ENCODE peak calls at places on chromosomes 5 and 9, in four cellular contexts. Y is GM03348, U is NCI-H460, P is NCI-H774. X is an unnamed sample.

GRCh38 chr5:4883388-4883787 is 256.7 kb upstream of the ADAMTS16 start:
- DNase-seq in Y (no peak), U (no peak), P (no peak), X (no peak)

GRCh38 chr5:172637122-172637580 is 3.9 kb upstream of the NEURL1B start:
- DNase-seq in Y (no peak), U (peak), P (peak), X (no peak)

GRCh38 chr5:125743939-125744338 is 679.3 kb upstream of the GRAMD2B start:
- DNase-seq in Y (no peak), U (no peak), P (no peak), X (no peak)

GRCh38 chr5:138468133-138468965 is 3.1 kb downstream of the EGR1 start:
- DNase-seq in Y (no peak), U (no peak), P (no peak), X (no peak)

GRCh38 chr5:151692312-151692711 is 5.6 kb upstream of the SPARC start:
- DNase-seq in Y (no peak), U (no peak), P (no peak), X (no peak)

GRCh38 chr9:36492849-36493248 is 79.8 kb upstream of the MELK start:
- DNase-seq in Y (no peak), U (no peak), P (no peak), X (no peak)

GRCh38 chr5:142611154-142611553 is 74.7 kb downstream of the FGF1 start:
- DNase-seq in Y (peak), U (peak), P (peak), X (peak)

GRCh38 chr5:136084698-136085097 is 47.9 kb upstream of the SMAD5 start:
- DNase-seq in Y (no peak), U (no peak), P (no peak), X (no peak)

GRCh38 chr5:77774981-77775772 is 962 bp downstream of the TBCA start:
- DNase-seq in Y (no peak), U (peak), P (no peak), X (no peak)

GRCh38 chr9:650362-650761 is 191.1 kb upstream of the DMRT1 start:
- DNase-seq in Y (peak), U (no peak), P (no peak), X (no peak)

GRCh38 chr5:137016783-137017324 is 482.3 kb downstream of the SPOCK1 start:
- DNase-seq in Y (no peak), U (no peak), P (no peak), X (no peak)

GRCh38 chr9:90578116-90578815 is 64.4 kb downstream of the DIRAS2 start:
- DNase-seq in Y (no peak), U (no peak), P (no peak), X (no peak)

GRCh38 chr9:134870746-134871667 is 9.6 kb upstream of the FCN2 start:
- DNase-seq in Y (no peak), U (no peak), P (no peak), X (peak)

GRCh38 chr5:33641722-33642505 is 201.1 kb downstream of the TARS1 start:
- DNase-seq in Y (no peak), U (no peak), P (no peak), X (no peak)

GRCh38 chr9:35257986-35258664 is 96.3 kb downstream of the UNC13B start:
- DNase-seq in Y (no peak), U (no peak), P (no peak), X (no peak)

GRCh38 chr5:90386099-90386710 is 23.4 kb downstream of the CETN3 start:
- DNase-seq in Y (peak), U (peak), P (no peak), X (no peak)

GRCh38 chr9:136723362-136723976 is 11.1 kb downstream of the DIPK1B start:
- DNase-seq in Y (no peak), U (no peak), P (no peak), X (no peak)

GRCh38 chr5:24141046-24141445 is 503.7 kb downstream of the CDH10 start:
- DNase-seq in Y (peak), U (no peak), P (no peak), X (no peak)

GRCh38 chr9:92607773-92608172 is 62.2 kb downstream of the IPPK start:
- DNase-seq in Y (peak), U (no peak), P (peak), X (peak)

GRCh38 chr5:173882632-173883031 is 5.5 kb upstream of the CPEB4 start:
- DNase-seq in Y (no peak), U (no peak), P (no peak), X (no peak)

GRCh38 chr5:135229122-135229521 is 169.9 kb downstream of the MACROH2A1 start:
- DNase-seq in Y (no peak), U (no peak), P (no peak), X (no peak)

GRCh38 chr5:111232311-111233049 is 8.3 kb downstream of the CAMK4 start:
- DNase-seq in Y (no peak), U (no peak), P (no peak), X (no peak)

GRCh38 chr9:36530224-36530623 is 42.5 kb upstream of the MELK start:
- DNase-seq in Y (no peak), U (no peak), P (peak), X (no peak)

GRCh38 chr5:90915393-90915792 is 356.8 kb downstream of the ADGRV1 start:
- DNase-seq in Y (no peak), U (no peak), P (no peak), X (no peak)

GRCh38 chr5:15844253-15844652 is 335.3 kb downstream of the MARCHF11 start:
- DNase-seq in Y (no peak), U (no peak), P (no peak), X (no peak)

GRCh38 chr5:81154725-81155124 is 78.4 kb upstream of the CKMT2 start:
- DNase-seq in Y (no peak), U (no peak), P (no peak), X (no peak)

X was measured in AG08396.